ENCODE peak calls at places on chromosomes 13 and 19, in six cellular contexts. Z is uterus, V is PC-3, H is right lobe of liver, U is body of pancreas, P is cardiac muscle cell. Y is an unnamed sample.
A peak's percentile ranks its signal among the peaks of the same experiment; 100 is the strongest.

GRCh38 chr19:19591133-19591825 is 27.2 kb downstream of the PBX4 start:
- DNase-seq in P (no peak), Z (no peak), U (peak; percentile 72), V (peak; percentile 95), H (no peak), Y (no peak)

GRCh38 chr13:26185720-26186119 is 36.4 kb downstream of the RNF6 start:
- DNase-seq in V (no peak), Z (no peak), H (no peak), U (no peak), P (no peak), Y (no peak)

GRCh38 chr13:101449971-101450748 is 2.3 kb upstream of the ITGBL1 start:
- DNase-seq in Z (no peak), H (no peak), P (no peak), V (peak; percentile 93), U (no peak), Y (no peak)

GRCh38 chr13:27355894-27356293 is 68.5 kb upstream of the GTF3A start:
- DNase-seq in P (peak; percentile 60), U (no peak), Z (no peak), V (no peak), H (no peak), Y (peak; percentile 50)

GRCh38 chr19:32041681-32042292 is 303.6 kb upstream of the ZNF507 start:
- DNase-seq in V (no peak), P (peak; percentile 69), U (peak; percentile 35), Z (peak; percentile 60), H (no peak), Y (peak; percentile 52)

GRCh38 chr13:73792796-73793195 is 341.4 kb downstream of the KLF12 start:
- DNase-seq in V (no peak), H (no peak), U (no peak), P (no peak), Z (no peak), Y (no peak)

GRCh38 chr13:109712187-109712601 is 74.2 kb downstream of the IRS2 start:
- DNase-seq in U (no peak), H (no peak), P (no peak), V (no peak), Z (no peak), Y (peak; percentile 42)

GRCh38 chr13:40211586-40211968 is 454.9 kb downstream of the FOXO1 start:
- DNase-seq in H (no peak), Z (no peak), P (no peak), U (no peak), V (no peak), Y (no peak)

GRCh38 chr19:17889609-17890214 is 18.0 kb downstream of the SLC5A5 start:
- DNase-seq in P (peak; percentile 86), Z (no peak), H (no peak), U (no peak), V (peak; percentile 67), Y (no peak)

GRCh38 chr13:90032841-90033493 is 1314.5 kb upstream of the MIR17HG start:
- DNase-seq in U (no peak), Z (no peak), P (no peak), V (no peak), H (no peak), Y (no peak)

GRCh38 chr19:38692458-38693379 is 45.3 kb downstream of the ACTN4 start:
- DNase-seq in Z (no peak), V (no peak), U (no peak), P (no peak), H (no peak), Y (no peak)

GRCh38 chr19:52492201-52492960 is 35.1 kb upstream of the ZNF808 start:
- DNase-seq in Z (peak; percentile 20), U (no peak), H (no peak), V (no peak), P (peak; percentile 82), Y (no peak)

GRCh38 chr19:46388311-46389095 is 24.9 kb downstream of the CCDC8 start:
- DNase-seq in P (no peak), V (no peak), Z (no peak), U (no peak), H (no peak), Y (no peak)

GRCh38 chr13:21672811-21673591 is 2.1 kb downstream of the FGF9 start:
- DNase-seq in P (peak; percentile 15), V (no peak), Z (no peak), H (no peak), U (no peak), Y (no peak)

GRCh38 chr13:30429721-30430694 is 7.7 kb downstream of the UBE2L5 start:
- DNase-seq in Z (no peak), V (peak; percentile 77), P (no peak), H (no peak), U (no peak), Y (no peak)

GRCh38 chr19:49359851-49360845 is 2.1 kb downstream of the TEAD2 start:
- DNase-seq in V (no peak), Z (no peak), U (no peak), P (no peak), H (no peak), Y (no peak)

GRCh38 chr19:41323023-41323422 is 13.1 kb downstream of the CCDC97 start:
- DNase-seq in Z (peak; percentile 76), V (no peak), U (no peak), H (peak; percentile 53), P (no peak), Y (no peak)
- TF ChIP-seq CTCF in Z (no peak), V (no peak), U (no peak), H (no peak), P (no peak), Y (no peak)

GRCh38 chr13:50124536-50125305 is 109.5 kb downstream of the KCNRG start:
- DNase-seq in U (no peak), P (peak; percentile 80), Z (peak; percentile 95), V (peak; percentile 25), H (peak; percentile 98), Y (no peak)

GRCh38 chr13:50123515-50123861 is 108.2 kb downstream of the KCNRG start:
- DNase-seq in V (no peak), Z (no peak), P (no peak), U (no peak), H (no peak), Y (no peak)

GRCh38 chr13:50123002-50123401 is 107.8 kb downstream of the KCNRG start:
- DNase-seq in H (no peak), V (no peak), P (no peak), U (no peak), Z (no peak), Y (no peak)

GRCh38 chr13:50125306-50125555 is 110.0 kb downstream of the KCNRG start:
- DNase-seq in Z (no peak), U (peak; percentile 52), H (no peak), V (no peak), P (no peak), Y (no peak)

DNA sequence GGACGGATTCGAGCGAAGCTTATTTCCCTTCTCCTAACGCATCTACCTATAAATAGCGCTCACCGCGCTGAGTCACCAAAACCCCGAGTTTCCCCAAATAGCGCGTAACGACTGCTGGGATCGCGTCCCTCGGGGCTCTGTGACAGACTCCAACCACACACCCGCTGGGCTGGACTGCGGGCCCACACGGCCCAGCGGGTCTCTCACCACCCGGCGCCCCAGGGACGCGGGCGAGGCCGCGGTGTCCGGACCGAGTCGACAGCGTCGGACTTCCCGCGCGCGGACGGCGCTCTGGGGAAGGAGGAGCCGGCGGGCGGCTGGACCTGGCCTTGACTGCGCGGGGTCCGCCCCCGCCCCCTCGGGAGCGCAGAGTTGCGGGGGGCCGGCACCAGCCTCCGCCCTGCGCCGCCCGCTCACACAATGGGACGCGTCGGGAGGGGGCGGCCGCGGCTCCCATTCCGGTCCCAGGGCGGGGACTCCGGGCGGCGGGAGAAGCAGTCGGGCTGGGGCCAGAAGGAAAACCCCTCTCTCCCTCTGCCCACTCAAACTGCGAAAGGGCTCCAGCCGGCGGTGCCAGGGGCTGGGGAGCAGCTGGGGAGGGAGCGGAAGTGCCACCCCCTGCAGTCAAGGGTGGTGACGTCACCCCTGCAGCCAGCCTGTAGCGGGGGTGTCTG is 108.8 kb downstream of the KCNRG start:
- DNase-seq in U (peak; percentile 98), P (peak; percentile 89), H (no peak), Z (peak; percentile 72), V (peak; percentile 84), Y (peak; percentile 94)
- H3K27me3 ChIP-seq in U (no peaks in the 10 kb centered on the region), P (peaks cover 63% of the 10 kb centered on the region), H (no peaks in the 10 kb centered on the region), Z (peaks cover 4% of the 10 kb centered on the region), V (no peaks in the 10 kb centered on the region), Y (no peaks in the 10 kb centered on the region)

DNA sequence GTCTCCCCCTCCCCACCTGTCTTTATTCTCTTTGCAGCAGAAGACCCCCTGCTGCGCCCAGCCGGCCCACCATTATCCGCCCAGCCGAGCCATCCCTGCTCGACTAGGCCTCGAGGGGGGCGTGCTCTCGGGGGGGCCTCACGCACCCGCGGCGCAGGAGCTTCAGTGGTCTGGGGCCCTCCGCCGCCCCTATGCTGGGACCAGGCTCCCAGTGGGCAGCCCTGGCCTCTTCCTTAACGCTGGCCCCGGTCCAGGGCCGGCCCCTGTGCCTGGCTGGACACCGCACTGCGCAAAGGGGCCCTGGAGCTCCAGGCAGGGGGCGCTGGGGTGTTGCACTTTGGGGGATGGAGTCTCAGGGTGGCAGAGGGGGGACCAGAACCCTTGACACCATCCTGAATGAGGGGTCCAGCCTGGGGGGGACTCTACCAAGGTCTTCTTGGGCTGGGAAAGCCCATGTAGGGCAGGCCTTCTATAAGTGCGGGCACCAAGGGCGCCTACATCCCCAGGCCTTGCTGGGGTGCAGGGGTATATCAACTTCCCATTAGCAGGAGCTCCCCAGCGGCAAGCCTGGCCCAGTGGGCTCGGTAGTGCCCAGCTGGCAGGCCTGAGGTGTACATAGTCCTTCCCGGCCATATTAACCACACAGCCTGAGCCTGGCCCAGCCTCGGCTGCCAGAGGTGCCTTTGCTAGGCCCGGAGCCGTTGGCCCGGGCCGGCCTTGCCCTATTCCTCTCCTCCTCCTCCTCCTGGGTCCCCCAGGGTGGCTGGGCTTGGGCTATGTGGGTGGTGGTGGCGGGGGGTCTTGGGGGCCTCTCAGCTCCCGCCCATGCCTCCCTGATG is 4.9 kb downstream of the TMED1 start:
- DNase-seq in P (no peak), H (no peak), U (no peak), V (no peak), Z (no peak), Y (no peak)
- H3K36me3 ChIP-seq in P (peaks cover 26% of the 10 kb centered on the region), H (no peaks in the 10 kb centered on the region), U (no peaks in the 10 kb centered on the region), V (peaks cover 25% of the 10 kb centered on the region), Z (no peaks in the 10 kb centered on the region), Y (peaks cover 68% of the 10 kb centered on the region)

GRCh38 chr13:78098249-78098648 is 179.6 kb upstream of the EDNRB start:
- DNase-seq in H (no peak), V (no peak), Z (no peak), U (no peak), P (no peak), Y (no peak)
- TF ChIP-seq CTCF in H (no peak), V (no peak), Z (no peak), U (no peak), P (no peak), Y (no peak)

DNA sequence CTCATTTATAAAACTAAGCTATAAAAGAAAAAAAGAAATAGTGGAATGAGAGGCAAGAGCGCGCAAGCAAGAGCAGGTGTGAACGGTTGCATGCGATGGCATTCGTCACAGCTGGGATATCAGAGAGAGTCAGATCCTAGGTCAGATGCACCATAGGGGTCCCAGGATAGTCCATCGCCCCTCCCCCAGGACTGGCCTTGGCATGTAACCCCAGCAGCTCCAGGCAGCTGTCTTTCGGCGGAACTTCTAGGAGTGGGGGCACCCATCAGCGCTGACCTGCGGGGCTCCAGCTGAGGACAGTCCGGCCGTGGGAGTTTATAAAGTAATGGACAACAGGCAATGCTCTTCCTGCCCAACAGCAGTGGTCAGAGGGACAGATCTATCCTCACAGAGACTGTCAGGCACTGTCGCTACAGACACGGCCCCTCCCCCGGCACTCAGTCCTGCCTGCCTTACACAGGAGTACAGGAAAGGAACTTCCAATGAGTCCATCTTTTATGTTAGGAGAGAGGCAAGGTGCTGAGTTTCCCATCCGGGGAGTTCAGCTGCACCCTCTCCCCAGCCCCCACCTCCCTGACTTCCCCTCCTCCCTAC is 1.4 kb downstream of the SIAH3 start:
- DNase-seq in Z (no peak), V (no peak), P (peak; percentile 9), H (no peak), U (no peak), Y (peak; percentile 18)
- H3K27me3 ChIP-seq in Z (no peaks in the 10 kb centered on the region), V (peaks cover 75% of the 10 kb centered on the region), P (peaks cover 9% of the 10 kb centered on the region), H (peaks cover 5% of the 10 kb centered on the region), U (no peaks in the 10 kb centered on the region), Y (no peaks in the 10 kb centered on the region)

GRCh38 chr13:28620011-28620830 is 38.7 kb upstream of the POMP start:
- DNase-seq in P (no peak), V (no peak), H (no peak), U (no peak), Z (no peak), Y (no peak)
- H3K36me3 ChIP-seq in P (no peaks in the 10 kb centered on the region), V (no peaks in the 10 kb centered on the region), H (no peaks in the 10 kb centered on the region), U (no peaks in the 10 kb centered on the region), Z (no peaks in the 10 kb centered on the region), Y (no peaks in the 10 kb centered on the region)